ENCODE peak calls at places on chromosomes 6 and 20, in six cellular contexts. C, U, Z, H, X and P are unnamed samples.
A peak's percentile ranks its signal among the peaks of the same experiment; 100 is the strongest.

GRCh38 chr6:85640806-85641205 is 1.9 kb downstream of the SYNCRIP start:
- DNase-seq in C (no peak), U (no peak), Z (no peak), H (no peak), X (no peak), P (no peak)

GRCh38 chr6:42279966-42280629 is 62.4 kb upstream of the MRPS10 start:
- DNase-seq in C (no peak), U (no peak), Z (no peak), H (no peak), X (no peak), P (no peak)

GRCh38 chr20:38659613-38659880 is 57.9 kb downstream of the ARHGAP40 start:
- DNase-seq in C (no peak), U (no peak), Z (no peak), H (no peak), X (no peak), P (no peak)

GRCh38 chr6:11806561-11807317 is 28.1 kb upstream of the ADTRP start:
- DNase-seq in C (no peak), U (no peak), Z (no peak), H (no peak), X (peak; percentile 90), P (no peak)

GRCh38 chr6:26273673-26274595 is 91.1 kb upstream of the BTN3A2 start:
- DNase-seq in C (no peak), U (no peak), Z (no peak), H (no peak), X (no peak), P (no peak)

GRCh38 chr6:139695361-139695760 is 320.9 kb upstream of the CITED2 start:
- DNase-seq in C (no peak), U (no peak), Z (no peak), H (no peak), X (no peak), P (no peak)

GRCh38 chr6:155770313-155770712 is 314.7 kb upstream of the NOX3 start:
- DNase-seq in C (no peak), U (no peak), Z (no peak), H (no peak), X (no peak), P (no peak)

GRCh38 chr6:134722429-134722828 is 227.5 kb downstream of the ALDH8A1 start:
- DNase-seq in C (no peak), U (peak; percentile 38), Z (no peak), H (no peak), X (no peak), P (no peak)

GRCh38 chr6:74551896-74552295 is 654.0 kb downstream of the COL12A1 start:
- DNase-seq in C (no peak), U (no peak), Z (no peak), H (no peak), X (no peak), P (no peak)

DNA sequence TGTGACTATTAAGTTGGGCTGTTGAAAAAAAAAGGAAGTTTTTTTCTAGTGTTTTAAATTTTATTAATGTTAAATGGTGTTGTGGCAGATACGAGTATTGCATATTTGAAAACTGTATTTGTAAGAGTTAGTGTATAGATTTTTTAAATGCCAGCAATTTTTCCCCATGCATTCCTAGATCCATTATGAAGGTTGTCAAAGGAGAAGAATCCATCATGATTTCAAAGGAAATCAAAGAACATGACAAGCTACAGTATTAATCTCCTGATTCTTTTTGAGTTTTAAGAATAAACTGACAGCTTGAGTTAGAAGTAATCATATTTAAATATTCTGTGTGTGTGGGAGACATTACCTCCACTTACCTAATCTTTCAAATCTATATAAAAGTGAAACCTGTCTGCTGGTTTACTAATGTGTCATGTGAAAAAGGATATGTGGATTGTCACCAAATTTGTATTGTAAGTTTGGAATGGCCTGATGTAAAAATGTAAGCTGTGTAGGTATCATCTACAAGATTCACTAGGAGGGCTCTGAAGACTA is 111.0 kb upstream of the HS3ST5 start:
- DNase-seq in C (no peak), U (no peak), Z (no peak), H (no peak), X (no peak), P (no peak)
- TF ChIP-seq CTCF in C (no peak), U (no peak), Z (no peak), H (no peak), X (no peak), P (peak; percentile 9)

GRCh38 chr20:46151936-46152335 is 33.8 kb downstream of the CD40 start:
- DNase-seq in C (no peak), U (no peak), Z (no peak), H (no peak), X (peak; percentile 50), P (peak; percentile 66)
- TF ChIP-seq CTCF in C (no peak), U (peak; percentile 36), Z (peak; percentile 70), H (peak; percentile 23), X (peak; percentile 73), P (peak; percentile 72)

GRCh38 chr6:57172136-57173055 is at the start of gene BAG2:
- DNase-seq in C (peak; percentile 81), U (peak; percentile 56), Z (peak; percentile 85), H (peak; percentile 88), X (peak; percentile 98), P (peak; percentile 93)
- TF ChIP-seq CTCF in C (peak; percentile 40), U (no peak), Z (peak; percentile 60), H (peak; percentile 23), X (peak; percentile 42), P (peak; percentile 8)

GRCh38 chr6:27332692-27333641 is 20.9 kb upstream of the POM121L2 start:
- DNase-seq in C (no peak), U (peak; percentile 75), Z (peak; percentile 78), H (no peak), X (no peak), P (peak; percentile 40)
- TF ChIP-seq CTCF in C (no peak), U (no peak), Z (no peak), H (no peak), X (no peak), P (no peak)

GRCh38 chr20:34185766-34186620 is 55.2 kb upstream of the ASIP start:
- DNase-seq in C (no peak), U (no peak), Z (peak; percentile 16), H (no peak), X (no peak), P (no peak)

GRCh38 chr20:34180460-34181108 is 60.6 kb upstream of the ASIP start:
- DNase-seq in C (no peak), U (no peak), Z (no peak), H (no peak), X (no peak), P (no peak)

GRCh38 chr20:34179636-34180360 is 61.4 kb upstream of the ASIP start:
- DNase-seq in C (no peak), U (no peak), Z (no peak), H (no peak), X (no peak), P (no peak)

GRCh38 chr20:34177060-34177459 is 64.2 kb upstream of the ASIP start:
- DNase-seq in C (no peak), U (no peak), Z (no peak), H (no peak), X (no peak), P (no peak)

DNA sequence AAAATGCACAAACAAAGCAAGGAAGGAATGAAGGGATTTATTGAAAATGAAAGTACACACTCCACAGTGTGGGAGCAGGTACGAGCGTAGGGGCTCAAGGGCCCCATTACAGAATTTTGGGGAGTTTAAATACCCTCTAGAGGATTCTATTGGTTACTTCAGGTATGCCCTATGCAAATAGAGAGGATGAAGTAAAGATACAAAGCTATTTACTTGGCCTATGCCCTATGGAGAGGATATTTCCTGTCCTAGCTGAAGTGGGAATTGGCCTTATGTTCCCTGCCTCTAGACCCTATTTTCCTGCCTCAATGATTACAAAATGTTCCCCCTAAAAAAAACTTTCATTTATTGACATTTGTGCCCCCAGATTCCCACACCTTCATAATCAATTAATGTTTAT is 59.7 kb upstream of the ASIP start:
- DNase-seq in C (no peak), U (no peak), Z (no peak), H (no peak), X (no peak), P (no peak)
- TF ChIP-seq CTCF in C (no peak), U (no peak), Z (no peak), H (no peak), X (no peak), P (no peak)

GRCh38 chr6:138278326-138278725 is 60.0 kb upstream of the PBOV1 start:
- DNase-seq in C (peak; percentile 72), U (no peak), Z (peak; percentile 8), H (no peak), X (peak; percentile 26), P (no peak)
- TF ChIP-seq CTCF in C (peak; percentile 74), U (peak; percentile 27), Z (peak; percentile 51), H (no peak), X (peak; percentile 49), P (no peak)